ENCODE peak calls at places on chromosomes 7 and 10, in six cellular contexts. H is IMR-90, S is H9, L is mesenchymal stem cell, M is H1, E is trophoblast cell. Z is an unnamed sample.

GRCh38 chr10:125060851-125061556 is 99.4 kb downstream of the CTBP2 start:
- DNase-seq in H (peak; percentile 80), S (peak; percentile 78), L (peak; percentile 80), M (peak; percentile 34), E (peak; percentile 59), Z (peak; percentile 45)

GRCh38 chr10:132846631-132847415 is 60.9 kb upstream of the NKX6-2 start:
- DNase-seq in H (no peak), S (peak; percentile 25), L (no peak), M (no peak), E (no peak), Z (no peak)

GRCh38 chr7:50473531-50473930 is 23.4 kb upstream of the FIGNL1 start:
- DNase-seq in H (no peak), S (no peak), L (no peak), M (no peak), E (no peak), Z (no peak)

GRCh38 chr10:23994459-23995046 is 214.4 kb upstream of the KIAA1217 start:
- DNase-seq in H (peak; percentile 39), S (peak; percentile 62), L (peak; percentile 29), M (peak; percentile 27), E (peak; percentile 58), Z (peak; percentile 59)

GRCh38 chr7:122488241-122488640 is 183.7 kb upstream of the FEZF1 start:
- DNase-seq in H (no peak), S (no peak), L (no peak), M (no peak), E (no peak), Z (no peak)

GRCh38 chr10:30219977-30220751 is 128.9 kb downstream of the MTPAP start:
- DNase-seq in H (peak; percentile 51), S (no peak), L (no peak), M (no peak), E (peak; percentile 13), Z (no peak)

GRCh38 chr7:106312099-106312871 is 27.5 kb upstream of the NAMPT start:
- DNase-seq in H (peak; percentile 20), S (no peak), L (no peak), M (no peak), E (peak; percentile 73), Z (no peak)

GRCh38 chr7:78768859-78769258 is 684.6 kb downstream of the MAGI2 start:
- DNase-seq in H (no peak), S (no peak), L (peak; percentile 2), M (no peak), E (no peak), Z (no peak)

GRCh38 chr7:24336461-24336860 is 52.5 kb downstream of the NPY start:
- DNase-seq in H (no peak), S (no peak), L (no peak), M (no peak), E (no peak), Z (no peak)

GRCh38 chr7:158858592-158859503 is 2.5 kb downstream of the DYNC2I1 start:
- DNase-seq in H (no peak), S (peak; percentile 65), L (peak; percentile 25), M (no peak), E (no peak), Z (peak; percentile 60)

GRCh38 chr7:17359610-17360009 is 61.2 kb downstream of the AHR start:
- DNase-seq in H (no peak), S (no peak), L (no peak), M (no peak), E (no peak), Z (no peak)

GRCh38 chr10:70693619-70694286 is 21.4 kb downstream of the ADAMTS14 start:
- DNase-seq in H (peak; percentile 58), S (no peak), L (no peak), M (no peak), E (no peak), Z (no peak)

GRCh38 chr7:148261996-148262688 is 328.4 kb upstream of the C7orf33 start:
- DNase-seq in H (no peak), S (no peak), L (no peak), M (no peak), E (no peak), Z (peak; percentile 12)

GRCh38 chr7:148264933-148265557 is 325.5 kb upstream of the C7orf33 start:
- DNase-seq in H (peak; percentile 13), S (peak; percentile 39), L (peak; percentile 26), M (no peak), E (peak; percentile 23), Z (no peak)

GRCh38 chr7:148261523-148261922 is 329.0 kb upstream of the C7orf33 start:
- DNase-seq in H (no peak), S (no peak), L (no peak), M (no peak), E (no peak), Z (no peak)

GRCh38 chr7:148262721-148263229 is 327.8 kb upstream of the C7orf33 start:
- DNase-seq in H (peak; percentile 4), S (peak; percentile 90), L (peak; percentile 39), M (peak; percentile 64), E (peak; percentile 53), Z (peak; percentile 68)

DNA sequence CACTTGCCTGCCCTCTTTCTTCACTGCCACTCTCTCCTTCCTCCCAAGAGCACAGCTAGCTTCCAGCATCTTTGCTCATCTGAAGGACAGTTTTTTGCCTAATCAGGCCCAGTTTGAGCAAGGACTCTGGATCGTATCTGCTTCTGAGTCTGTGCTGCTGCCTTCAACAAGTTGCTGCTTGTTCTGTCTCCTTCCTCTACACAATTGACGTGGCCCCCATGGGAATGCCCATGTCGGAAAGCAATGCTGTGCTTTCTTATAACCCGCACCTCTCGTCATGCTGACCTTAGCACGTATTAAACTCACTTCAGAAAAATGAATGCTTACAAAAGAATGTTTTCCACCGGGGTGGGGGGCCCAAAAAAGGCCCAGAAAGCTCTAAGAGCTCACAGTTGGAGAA is 324.7 kb upstream of the C7orf33 start:
- DNase-seq in H (no peak), S (no peak), L (no peak), M (no peak), E (no peak), Z (no peak)
- H2BK120ac ChIP-seq in H (no peak overlapping the region), S (no peak overlapping the region), L (no peak overlapping the region), M (no peak overlapping the region), E (peak overlapping the region; percentile 68), Z (no peak overlapping the region)

DNA sequence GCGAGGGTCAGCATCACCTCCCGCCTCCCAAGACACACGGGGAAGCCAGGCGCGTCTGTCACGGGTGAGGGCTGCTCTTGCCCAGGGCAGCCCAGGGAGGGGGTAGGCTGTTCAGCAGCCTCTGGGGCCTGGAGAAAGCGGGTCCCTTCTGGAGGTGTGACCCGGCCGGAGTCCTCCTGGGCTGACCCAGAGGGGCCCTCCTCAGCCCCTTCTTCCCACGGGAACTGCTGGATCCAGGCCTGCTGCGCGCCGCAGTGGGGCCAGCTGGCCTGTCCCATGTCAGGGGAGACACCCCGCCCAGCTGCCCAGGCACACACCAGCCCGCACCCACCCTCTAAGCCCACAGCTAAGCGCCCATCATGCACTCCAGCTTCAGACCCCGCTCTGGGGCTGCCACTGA is 41.8 kb downstream of the INSIG1 start:
- DNase-seq in H (no peak), S (no peak), L (no peak), M (no peak), E (no peak), Z (no peak)
- H3K9ac ChIP-seq in H (no peak overlapping the region), S (no peak overlapping the region), L (no peak overlapping the region), M (no peak overlapping the region), E (no peak overlapping the region), Z (no peak overlapping the region)

GRCh38 chr10:95711492-95711891 is 17.8 kb upstream of the TCTN3 start:
- DNase-seq in H (no peak), S (no peak), L (no peak), M (no peak), E (peak; percentile 86), Z (no peak)

GRCh38 chr10:95706573-95706972 is 12.8 kb upstream of the TCTN3 start:
- DNase-seq in H (no peak), S (no peak), L (no peak), M (no peak), E (no peak), Z (no peak)

GRCh38 chr10:95706990-95707389 is 13.3 kb upstream of the TCTN3 start:
- DNase-seq in H (no peak), S (no peak), L (no peak), M (no peak), E (no peak), Z (no peak)
- H3K14ac ChIP-seq in H (no peak overlapping the region), S (no peak overlapping the region), L (no peak overlapping the region), M (no peak overlapping the region), E (no peak overlapping the region), Z (no peak overlapping the region)

DNA sequence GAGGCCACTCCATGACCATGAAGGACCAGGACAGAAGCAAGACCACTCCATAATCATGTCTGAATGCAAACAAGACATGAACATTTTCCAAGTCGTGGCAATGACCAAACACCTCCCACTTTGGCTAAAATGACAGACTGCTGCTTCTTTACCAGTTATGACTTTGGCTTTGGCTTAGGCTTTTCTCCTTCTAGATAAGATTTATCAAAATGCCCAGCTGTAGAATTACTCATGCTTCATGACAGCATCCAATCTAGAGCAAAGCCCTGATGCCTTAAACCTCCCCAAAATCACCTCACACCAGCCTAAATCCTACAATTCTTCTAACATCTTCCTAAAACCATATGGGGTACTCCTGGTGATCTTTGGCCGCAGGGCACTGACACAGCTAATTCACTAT is 102.1 kb downstream of the VPS41 start:
- DNase-seq in H (no peak), S (no peak), L (no peak), M (no peak), E (no peak), Z (no peak)
- H2BK120ac ChIP-seq in H (no peak overlapping the region), S (no peak overlapping the region), L (no peak overlapping the region), M (no peak overlapping the region), E (no peak overlapping the region), Z (no peak overlapping the region)

DNA sequence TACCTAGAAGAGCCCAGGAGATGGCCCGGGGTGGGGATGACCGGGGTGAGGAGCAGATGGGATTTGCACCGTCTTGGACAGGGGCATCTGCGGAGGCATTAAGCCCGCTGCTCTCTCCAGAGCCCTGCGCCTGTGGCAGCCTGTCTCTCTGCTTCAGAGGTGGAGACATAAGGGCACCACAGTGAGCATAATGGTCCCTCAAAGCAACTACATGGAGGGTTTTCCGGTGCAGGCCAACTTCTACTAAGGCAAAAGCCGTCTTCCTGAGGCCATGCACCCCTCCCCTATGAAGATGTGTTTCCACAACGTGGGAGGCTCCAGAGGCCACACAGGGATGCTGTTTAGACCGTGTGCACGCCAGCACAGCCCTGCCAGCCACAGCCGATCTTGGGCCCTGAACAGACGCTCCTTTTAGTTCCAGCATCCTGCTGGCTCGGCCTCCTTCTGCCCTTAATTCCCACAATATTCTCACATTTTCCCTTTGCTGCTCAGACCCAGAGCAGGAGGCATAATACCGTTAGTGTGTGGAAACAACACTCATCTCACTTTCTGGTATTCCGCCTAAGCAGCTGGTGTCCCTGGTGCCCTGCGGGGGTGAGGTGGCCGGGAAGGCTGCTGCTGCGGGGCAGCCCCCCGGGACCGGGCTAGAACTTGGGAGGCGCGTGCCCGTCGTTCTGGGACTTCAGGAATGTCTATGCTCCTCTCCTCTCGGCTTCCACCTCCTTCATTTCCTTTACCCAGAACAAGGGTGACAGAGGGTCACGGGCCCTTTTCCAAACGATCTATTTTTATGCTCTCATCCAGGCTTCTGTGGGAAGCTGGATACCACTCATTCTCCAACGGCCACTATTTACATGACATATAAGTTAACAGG is 266.9 kb downstream of the TNS3 start:
- DNase-seq in H (peak; percentile 88), S (no peak), L (peak; percentile 96), M (no peak), E (no peak), Z (no peak)
- H3K9ac ChIP-seq in H (no peak overlapping the region), S (no peak overlapping the region), L (peak overlapping the region; percentile 45), M (no peak overlapping the region), E (no peak overlapping the region), Z (no peak overlapping the region)

Z was measured in neuronal stem cell.